ENCODE peak calls at places on chromosomes 3 and 15, in six cellular contexts. F is CD4-positive, alpha-beta memory T cell; E is tibial artery; J is A549; A is aorta; C is cardiac muscle cell. U is an unnamed sample. For H3K4me1, the result is how much of the 10 kb centered on the place peaks cover.

GRCh38 chr15:31366169-31366734 is 39.6 kb downstream of the KLF13 start:
- DNase-seq in J (no peak), F (no peak), E (peak), A (no peak), C (peak), U (peak)

GRCh38 chr15:82197734-82198594 is 64.6 kb downstream of the EFL1 start:
- DNase-seq in E (peak), F (peak), A (peak), J (peak), C (peak), U (peak)

GRCh38 chr15:34953851-34954250 is 15.7 kb downstream of the AQR start:
- DNase-seq in F (no peak), A (no peak), C (no peak), E (no peak), J (no peak), U (no peak)

GRCh38 chr3:194617058-194617671 is 16.1 kb downstream of the TMEM44 start:
- DNase-seq in J (no peak), F (no peak), E (no peak), A (no peak), C (no peak), U (no peak)

GRCh38 chr15:44545934-44546802 is 9.2 kb downstream of the EIF3J start:
- DNase-seq in F (no peak), C (no peak), J (no peak), A (no peak), E (no peak), U (no peak)

GRCh38 chr3:108847187-108847586 is 24.6 kb downstream of the TRAT1 start:
- DNase-seq in E (no peak), J (no peak), C (no peak), F (no peak), A (no peak), U (no peak)

GRCh38 chr3:62229908-62230307 is 143.4 kb downstream of the FEZF2 start:
- DNase-seq in J (peak), C (peak), F (no peak), E (no peak), A (no peak), U (no peak)

GRCh38 chr15:37034835-37035234 is 65.5 kb downstream of the MEIS2 start:
- DNase-seq in C (no peak), F (no peak), J (no peak), E (no peak), A (no peak), U (no peak)

GRCh38 chr3:34725774-34726173 is 913.6 kb upstream of the ARPP21 start:
- DNase-seq in F (no peak), J (no peak), A (no peak), E (no peak), C (no peak), U (no peak)

GRCh38 chr3:157231071-157231470 is 71.1 kb upstream of the CCNL1 start:
- DNase-seq in J (no peak), F (no peak), E (no peak), C (peak), A (no peak), U (no peak)

GRCh38 chr3:10977864-10978510 is 14.6 kb upstream of the SLC6A1 start:
- DNase-seq in F (no peak), J (no peak), C (peak), E (no peak), A (no peak), U (no peak)

GRCh38 chr3:8813411-8813810 is 44.0 kb upstream of the OXTR start:
- DNase-seq in A (no peak), F (no peak), J (no peak), C (no peak), E (no peak), U (no peak)

GRCh38 chr15:77455696-77456293 is 35.1 kb downstream of the HMG20A start:
- DNase-seq in F (no peak), E (no peak), J (no peak), C (peak), A (no peak), U (no peak)

GRCh38 chr3:194579091-194579606 is 54.1 kb downstream of the TMEM44 start:
- DNase-seq in J (no peak), F (no peak), C (peak), E (no peak), A (no peak), U (no peak)

GRCh38 chr15:81608309-81608829 is 234.4 kb upstream of the TMC3 start:
- DNase-seq in F (no peak), C (no peak), A (no peak), E (no peak), J (no peak), U (no peak)

GRCh38 chr3:2092758-2093157 is 5.9 kb upstream of the CNTN4 start:
- DNase-seq in C (no peak), E (no peak), F (no peak), A (no peak), J (no peak), U (no peak)

GRCh38 chr3:142641504-142641903 is 45.3 kb downstream of the PLS1 start:
- DNase-seq in C (no peak), A (no peak), F (no peak), E (no peak), J (no peak), U (no peak)

GRCh38 chr15:76483752-76484151 is 147.2 kb downstream of the ISL2 start:
- DNase-seq in E (no peak), C (no peak), A (no peak), F (no peak), J (no peak), U (no peak)

GRCh38 chr15:35713733-35714132 is 167.8 kb upstream of the DPH6 start:
- DNase-seq in J (no peak), A (no peak), E (no peak), C (peak), F (no peak), U (no peak)

GRCh38 chr3:148042663-148043445 is 633.7 kb downstream of the ZIC1 start:
- DNase-seq in A (no peak), J (no peak), F (no peak), E (no peak), C (peak), U (no peak)

GRCh38 chr15:101210466-101210865 is 41.4 kb downstream of the CHSY1 start:
- DNase-seq in E (no peak), F (no peak), J (no peak), C (no peak), A (no peak), U (no peak)

GRCh38 chr3:13505147-13506130 is 25.3 kb downstream of the HDAC11 start:
- DNase-seq in E (no peak), F (no peak), J (no peak), A (peak), C (no peak), U (no peak)

GRCh38 chr3:24264748-24265158 is 229.9 kb downstream of the THRB start:
- DNase-seq in A (no peak), F (no peak), J (peak), E (no peak), C (peak), U (no peak)

GRCh38 chr15:80743189-80743833 is 35.9 kb upstream of the CEMIP start:
- DNase-seq in C (no peak), A (no peak), E (no peak), J (peak), F (no peak), U (peak)

GRCh38 chr15:22226034-22226790 is 145.9 kb downstream of the OR4M2 start:
- DNase-seq in E (no peak), J (no peak), F (no peak), C (no peak), A (no peak), U (no peak)

GRCh38 chr3:23611737-23612295 is 193.9 kb upstream of the UBE2E1 start:
- DNase-seq in E (peak), J (no peak), C (peak), A (peak), F (no peak), U (no peak)

GRCh38 chr15:49265911-49266310 is 95.9 kb downstream of the GALK2 start:
- DNase-seq in C (no peak), A (no peak), J (no peak), F (no peak), E (no peak), U (no peak)

GRCh38 chr15:95162967-95163531 is 931.7 kb downstream of the MCTP2 start:
- DNase-seq in A (no peak), J (no peak), C (peak), E (no peak), F (no peak), U (no peak)

GRCh38 chr3:105334138-105334882 is 32.4 kb upstream of the ALCAM start:
- DNase-seq in F (no peak), C (peak), J (no peak), E (no peak), A (no peak), U (no peak)

GRCh38 chr3:120645083-120645800 is 36.8 kb downstream of the HGD start:
- DNase-seq in J (no peak), C (peak), A (no peak), F (no peak), E (no peak), U (no peak)

GRCh38 chr3:104316118-104316517 is 1050.6 kb upstream of the ALCAM start:
- DNase-seq in C (no peak), A (no peak), E (no peak), J (no peak), F (no peak), U (no peak)

GRCh38 chr3:53702776-53703175 is 143.4 kb downstream of the CHDH start:
- DNase-seq in C (no peak), J (no peak), A (no peak), E (no peak), F (no peak), U (no peak)

GRCh38 chr3:13288732-13289718 is 131.1 kb downstream of the NUP210 start:
- DNase-seq in E (peak), F (no peak), J (no peak), C (no peak), A (no peak), U (no peak)

GRCh38 chr3:58962040-58962651 is 87.7 kb downstream of the CFAP20DC start:
- DNase-seq in E (no peak), J (no peak), F (no peak), C (no peak), A (no peak), U (no peak)

GRCh38 chr15:92930776-92931175 is 30.7 kb downstream of the CHD2 start:
- DNase-seq in J (no peak), C (peak), E (no peak), F (no peak), A (no peak), U (no peak)

GRCh38 chr3:13301295-13301987 is 118.7 kb downstream of the NUP210 start:
- DNase-seq in F (no peak), J (peak), E (no peak), A (peak), C (peak), U (no peak)

GRCh38 chr15:28128036-28128435 is 28.9 kb upstream of the OCA2 start:
- DNase-seq in J (no peak), C (no peak), A (peak), F (no peak), E (no peak), U (no peak)

GRCh38 chr3:114796796-114797195 is 350.3 kb downstream of the ZBTB20 start:
- DNase-seq in C (no peak), A (no peak), F (no peak), E (no peak), J (no peak), U (no peak)

GRCh38 chr3:45607790-45608189 is 13.2 kb downstream of the LIMD1 start:
- DNase-seq in F (no peak), J (no peak), E (peak), A (no peak), C (peak), U (no peak)

GRCh38 chr3:45608885-45609284 is 14.3 kb downstream of the LIMD1 start:
- DNase-seq in E (no peak), C (peak), F (no peak), J (no peak), A (no peak), U (no peak)

GRCh38 chr3:45606991-45607712 is 12.6 kb downstream of the LIMD1 start:
- DNase-seq in J (no peak), E (peak), F (no peak), C (no peak), A (no peak), U (no peak)

GRCh38 chr3:45610129-45610528 is 15.6 kb downstream of the LIMD1 start:
- DNase-seq in A (no peak), E (no peak), J (no peak), F (no peak), C (no peak), U (no peak)

DNA sequence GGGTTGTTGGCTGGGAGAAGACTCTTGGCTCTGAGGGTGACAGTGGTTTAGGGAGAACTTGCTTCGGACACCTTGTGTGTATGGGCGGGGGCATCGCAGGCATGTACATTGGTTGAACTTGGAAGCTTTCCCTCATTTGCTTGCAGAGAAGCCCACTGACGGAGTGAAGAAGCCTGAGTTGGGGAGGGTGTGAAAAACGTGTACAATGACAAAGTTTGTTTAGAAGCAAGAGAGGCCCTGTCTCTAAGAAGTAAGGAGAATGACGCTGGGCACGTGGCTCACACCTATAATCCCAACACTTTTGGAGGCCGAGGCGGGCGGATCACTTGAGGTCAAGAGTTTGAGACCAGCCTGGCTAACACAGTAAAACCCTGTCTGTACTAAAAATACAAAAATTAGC is 13.7 kb downstream of the LIMD1 start:
- DNase-seq in C (no peak), E (no peak), J (no peak), A (no peak), F (no peak), U (no peak)
- H3K4me3 ChIP-seq in C (no peak), E (no peak), J (no peak), A (no peak), F (no peak), U (no peak)

GRCh38 chr15:57598346-57598745 is 6.6 kb downstream of the MYZAP start:
- DNase-seq in E (no peak), F (no peak), A (no peak), J (no peak), C (no peak), U (no peak)
- H3K4me1 ChIP-seq in E (under half), F (under half), A (under half), J (under half), C (half or more), U (under half)

DNA sequence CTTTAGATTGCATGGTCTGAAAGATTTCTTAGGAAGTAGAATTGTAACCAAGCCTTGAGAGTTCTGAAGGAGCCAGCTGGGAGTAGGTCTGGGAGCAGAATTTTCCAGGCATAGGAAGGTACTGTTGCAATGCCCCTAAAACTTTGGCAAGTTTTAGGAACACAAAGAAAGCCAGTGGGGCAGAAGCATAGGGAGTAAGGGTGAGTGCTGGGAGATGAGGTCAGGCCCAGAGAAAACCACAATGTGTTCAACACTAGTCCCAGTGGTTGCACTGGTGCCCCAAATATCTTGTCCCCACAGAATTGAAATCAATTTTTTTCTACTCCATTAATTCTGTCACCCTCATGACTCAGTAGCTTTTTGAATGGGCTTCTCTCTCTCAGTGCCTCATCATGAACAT is 120.7 kb upstream of the GALNT15 start:
- DNase-seq in J (no peak), F (no peak), C (no peak), A (no peak), E (peak), U (no peak)
- H3K27ac ChIP-seq in J (peak), F (no peak), C (no peak), A (no peak), E (peak), U (no peak)

DNA sequence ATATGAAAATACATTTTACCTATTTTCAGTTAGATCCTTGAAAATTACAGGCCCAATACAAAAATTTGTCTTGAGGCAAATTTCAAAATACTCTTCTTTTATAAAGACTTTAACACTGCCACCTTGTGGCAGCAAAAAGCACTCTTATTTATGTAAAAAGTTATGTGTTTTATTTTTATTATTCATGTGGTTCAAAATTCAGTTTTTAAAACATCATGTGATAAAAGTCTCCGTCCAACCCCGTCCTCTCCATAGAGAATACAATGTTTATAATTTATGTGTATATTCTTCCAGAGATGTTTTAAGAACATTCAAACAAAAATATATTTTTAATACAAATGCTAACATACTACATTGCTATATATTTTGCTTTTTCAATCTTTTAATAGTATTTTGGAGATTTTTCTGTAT is 36.9 kb upstream of the TRIM59 start:
- DNase-seq in J (peak), A (no peak), C (peak), F (peak), E (no peak), U (no peak)
- H3K4me3 ChIP-seq in J (peak), A (no peak), C (no peak), F (no peak), E (no peak), U (peak)

DNA sequence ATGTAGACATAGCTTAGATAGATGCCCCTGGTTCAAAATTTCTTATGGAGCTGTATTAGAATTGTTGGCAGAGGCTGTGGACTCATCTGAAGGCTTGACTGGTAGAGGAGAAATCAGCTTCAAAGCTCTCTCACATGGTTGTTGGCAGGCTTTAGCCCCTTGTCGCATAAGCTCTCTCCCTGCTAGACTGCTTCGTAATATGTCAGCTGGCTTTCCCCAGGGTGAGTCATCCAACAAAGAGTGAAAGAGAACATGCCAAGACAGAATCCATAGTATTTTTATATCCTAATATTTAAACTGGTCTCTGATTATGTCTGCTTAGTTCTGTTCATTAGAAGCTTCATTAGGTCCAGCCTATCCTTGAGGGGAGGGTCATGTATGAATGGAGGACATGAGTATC is 427.4 kb upstream of the NAALADL2 start:
- DNase-seq in J (no peak), C (peak), F (no peak), E (no peak), A (no peak), U (no peak)
- H3K4me1 ChIP-seq in J (under half), C (under half), F (under half), E (under half), A (under half), U (under half)

DNA sequence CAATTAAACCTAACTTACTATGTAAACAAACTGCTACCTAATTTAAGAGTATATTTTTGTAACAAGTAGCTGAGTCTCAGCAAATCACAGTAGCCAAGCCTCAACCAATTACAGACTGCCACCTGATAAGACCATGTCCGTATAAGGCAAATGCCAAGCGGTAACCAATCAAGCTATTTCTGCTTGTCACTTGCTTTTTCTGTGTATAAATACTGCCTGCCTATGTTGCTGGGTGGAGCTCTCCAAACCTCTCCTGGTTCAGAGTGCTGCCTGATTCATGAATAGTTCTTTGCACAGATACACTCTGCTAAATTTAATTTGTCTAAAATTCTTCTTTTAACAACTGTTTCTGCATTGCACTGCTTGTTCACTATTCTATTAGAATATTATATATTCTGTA is 42.6 kb downstream of the ZNF148 start:
- DNase-seq in E (no peak), J (peak), C (no peak), A (no peak), F (no peak), U (no peak)
- H3K27ac ChIP-seq in E (no peak), J (no peak), C (no peak), A (no peak), F (no peak), U (no peak)

GRCh38 chr15:99727330-99727729 is 5.9 kb downstream of the LYSMD4 start:
- DNase-seq in F (no peak), A (no peak), E (no peak), C (no peak), J (no peak), U (no peak)

GRCh38 chr15:99729920-99730319 is 3.3 kb downstream of the LYSMD4 start:
- DNase-seq in E (no peak), J (peak), C (peak), A (no peak), F (no peak), U (peak)

GRCh38 chr15:99727733-99728132 is 5.5 kb downstream of the LYSMD4 start:
- DNase-seq in A (no peak), C (no peak), E (no peak), J (no peak), F (no peak), U (no peak)

GRCh38 chr15:99729327-99729726 is 3.9 kb downstream of the LYSMD4 start:
- DNase-seq in F (no peak), A (no peak), E (no peak), C (no peak), J (no peak), U (no peak)

GRCh38 chr15:99726333-99726732 is 6.9 kb downstream of the LYSMD4 start:
- DNase-seq in E (no peak), J (no peak), C (no peak), F (no peak), A (no peak), U (no peak)
- H3K4me3 ChIP-seq in E (no peak), J (no peak), C (no peak), F (no peak), A (no peak), U (no peak)

GRCh38 chr3:172073262-172073915 is 34.0 kb downstream of the FNDC3B start:
- DNase-seq in C (no peak), E (no peak), A (no peak), J (no peak), F (no peak), U (no peak)

GRCh38 chr3:172070269-172070668 is 30.9 kb downstream of the FNDC3B start:
- DNase-seq in E (no peak), F (no peak), A (no peak), J (no peak), C (peak), U (no peak)

GRCh38 chr3:172070799-172071198 is 31.4 kb downstream of the FNDC3B start:
- DNase-seq in J (no peak), F (no peak), E (no peak), C (no peak), A (no peak), U (no peak)

GRCh38 chr3:172072543-172072942 is 33.2 kb downstream of the FNDC3B start:
- DNase-seq in A (no peak), C (no peak), J (no peak), E (no peak), F (no peak), U (no peak)

DNA sequence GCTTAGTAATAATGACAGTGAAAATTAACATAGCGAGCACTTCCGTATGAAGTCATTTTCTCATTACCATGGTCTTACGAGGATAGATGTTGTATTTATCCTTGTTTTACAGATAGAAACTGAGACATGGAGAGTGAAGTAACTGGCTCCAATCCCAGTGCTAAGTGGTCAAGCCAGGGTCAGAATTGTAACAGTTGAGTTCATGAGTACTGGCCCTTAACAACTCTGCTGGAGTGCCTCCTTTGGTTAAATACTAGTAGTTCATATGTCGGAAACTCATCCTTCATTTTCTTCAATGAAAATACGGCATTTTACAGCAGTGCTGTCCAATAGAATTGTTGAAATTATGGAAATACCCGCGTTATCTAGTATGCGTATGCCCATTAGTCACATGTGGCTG is 32.4 kb downstream of the FNDC3B start:
- DNase-seq in C (peak), J (no peak), F (no peak), A (no peak), E (no peak), U (no peak)
- H3K4me1 ChIP-seq in C (under half), J (half or more), F (under half), A (under half), E (half or more), U (under half)

U was measured in colonic mucosa.